ENCODE peak calls at places on chromosomes 7 and 10, in four cellular contexts. S is HepG2, K is K562, M is GM12878. V is an unnamed sample.

GRCh38 chr10:44925811-44926760 is 14.9 kb downstream of the TMEM72 start:
- DNase-seq in K (no peak), S (no peak), M (no peak), V (no peak)

GRCh38 chr10:61181832-61182231 is 237.8 kb upstream of the RHOBTB1 start:
- DNase-seq in M (no peak), K (peak; percentile 3), S (no peak), V (no peak)

GRCh38 chr7:33639552-33640197 is 265.7 kb upstream of the BMPER start:
- DNase-seq in M (no peak), K (no peak), S (no peak), V (no peak)

GRCh38 chr7:124497209-124497608 is 268.4 kb downstream of the GPR37 start:
- DNase-seq in S (no peak), K (no peak), M (no peak), V (no peak)

GRCh38 chr10:45495438-45496152 is 121.6 kb downstream of the ALOX5 start:
- DNase-seq in S (no peak), M (no peak), K (peak; percentile 67), V (no peak)

GRCh38 chr7:90173127-90173844 is 19.0 kb downstream of the STEAP1 start:
- DNase-seq in S (peak; percentile 77), M (peak; percentile 64), K (no peak), V (no peak)

GRCh38 chr10:3784510-3785250 is at the start of gene KLF6:
- DNase-seq in K (no peak), M (no peak), S (no peak), V (peak; percentile 67)

GRCh38 chr10:122850705-122851640 is 5.3 kb upstream of the CUZD1 start:
- DNase-seq in S (no peak), K (no peak), M (no peak), V (no peak)

GRCh38 chr10:44372181-44372580 is 12.7 kb downstream of the CXCL12 start:
- DNase-seq in M (no peak), K (no peak), S (no peak), V (no peak)

DNA sequence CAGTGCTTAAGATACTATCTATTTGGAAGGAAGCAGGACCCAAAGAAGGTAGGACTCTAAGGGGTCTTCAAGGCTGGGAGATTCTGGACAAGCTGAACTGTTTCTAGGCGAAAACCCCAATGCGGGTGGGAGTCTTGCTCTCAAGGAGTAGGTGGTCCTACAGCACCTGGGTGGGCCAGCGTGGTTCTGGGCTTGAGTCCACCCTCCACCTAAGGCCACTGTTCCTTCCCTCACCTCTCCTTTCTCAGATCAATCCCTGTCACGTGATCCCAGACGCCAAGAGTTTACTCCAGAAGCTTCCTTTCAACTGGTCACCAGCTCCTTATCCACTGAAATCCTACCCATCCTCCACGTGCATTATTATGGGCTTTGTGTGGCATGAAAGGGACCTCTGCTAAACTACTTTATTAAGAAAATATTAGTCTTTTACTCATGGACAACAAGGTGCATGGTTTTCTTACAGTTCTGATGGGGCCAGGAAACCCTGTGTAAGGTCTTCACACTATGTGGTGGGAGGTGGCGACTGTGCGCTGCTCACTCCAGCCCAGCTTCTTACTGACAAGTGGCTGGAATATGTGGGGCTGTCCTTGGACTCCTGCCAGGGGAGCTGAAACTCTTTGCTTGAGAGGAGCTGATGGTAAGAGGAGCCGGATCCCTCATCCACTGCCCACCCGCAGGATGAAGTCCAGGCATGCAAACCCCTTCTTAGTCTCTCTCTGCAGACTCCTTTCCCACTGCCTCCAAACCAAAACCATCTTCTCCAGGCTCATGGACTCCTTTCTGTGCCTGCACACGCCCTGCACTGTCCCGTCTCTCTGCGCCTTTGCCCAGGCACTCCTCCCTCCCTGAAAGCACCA is 1.6 kb downstream of the ZNF746 start:
- DNase-seq in S (peak; percentile 54), K (peak; percentile 89), M (no peak), V (peak; percentile 61)
- TF ChIP-seq GABPA in S (no peak), K (no peak), M (no peak), V (no peak)

DNA sequence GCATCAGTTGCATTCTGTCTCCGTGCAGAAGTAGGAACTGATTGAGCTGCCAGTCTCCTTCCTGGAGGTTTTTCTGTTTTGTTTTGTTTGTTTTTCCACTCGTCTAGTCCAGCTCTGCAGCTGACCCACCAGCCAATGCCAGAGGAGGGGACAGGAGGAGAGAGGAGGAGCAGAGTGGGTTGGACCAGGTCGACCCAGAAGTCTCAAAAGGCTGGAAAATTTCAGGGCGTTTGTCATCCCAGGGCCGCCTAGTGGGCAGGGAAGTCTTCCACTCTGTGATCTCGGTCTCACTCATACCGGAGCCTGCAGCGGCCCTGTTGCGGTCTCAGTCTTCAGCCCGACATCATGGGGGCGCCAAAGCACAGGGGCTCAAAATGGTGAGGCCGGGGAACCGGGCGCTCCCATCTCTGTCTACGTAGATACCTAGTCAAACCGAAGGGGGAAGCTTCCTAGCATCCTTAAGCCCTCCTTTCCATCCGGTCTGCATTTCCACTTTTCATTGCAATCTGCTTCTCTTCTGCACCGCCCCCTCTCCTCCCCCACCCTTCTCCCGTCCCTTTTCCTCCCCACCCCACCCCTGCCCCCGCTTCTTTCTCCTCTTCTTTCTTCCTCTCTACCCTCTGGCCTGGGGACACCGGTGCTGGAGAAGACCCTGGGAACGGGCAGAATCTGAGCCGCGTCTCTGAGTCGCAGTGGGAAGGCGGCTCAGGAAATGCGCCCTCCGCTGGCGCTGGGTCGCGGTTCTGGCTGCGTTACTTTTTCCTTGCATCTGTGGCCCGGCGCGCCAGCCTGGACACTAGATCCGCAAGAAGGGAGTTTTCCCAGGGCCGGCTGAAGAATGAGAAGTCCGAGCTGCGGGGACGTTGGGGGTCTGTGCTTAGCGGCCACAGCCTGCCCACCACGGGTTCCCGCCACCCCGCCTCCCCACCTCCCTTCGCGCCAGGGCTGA is 16.2 kb upstream of the PAX2 start:
- DNase-seq in M (no peak), K (peak; percentile 45), S (peak; percentile 50), V (peak; percentile 83)
- TF ChIP-seq NFIC in M (no peak), K (no peak), S (no peak), V (no peak)

DNA sequence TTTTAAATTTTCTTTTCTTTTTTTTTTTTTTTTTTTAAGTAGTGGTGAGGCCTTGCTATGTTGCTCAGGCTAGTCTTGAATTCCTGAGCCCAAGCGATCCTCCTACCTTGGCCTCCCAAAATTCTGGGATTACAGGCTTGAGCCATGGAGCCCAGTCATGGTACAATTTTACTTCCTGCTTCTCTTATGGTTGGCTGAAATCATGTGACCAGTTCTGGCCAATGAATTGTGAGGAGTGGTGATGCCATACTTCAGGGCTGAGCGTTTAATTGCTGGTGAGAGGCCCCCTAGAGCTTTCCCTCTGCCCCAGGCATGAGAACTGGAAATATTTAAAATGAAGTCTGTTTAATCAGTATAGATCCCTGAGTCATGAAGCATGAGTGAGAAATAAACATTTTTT is 22.2 kb upstream of the BAIAP2L1 start:
- DNase-seq in M (no peak), S (peak; percentile 36), K (peak; percentile 64), V (peak; percentile 41)
- TF ChIP-seq YY1 in M (no peak), S (no peak), K (no peak), V (no peak)

GRCh38 chr10:117294039-117294438 is 53.1 kb downstream of the SLC18A2 start:
- DNase-seq in S (no peak), M (no peak), K (no peak), V (no peak)
- TF ChIP-seq GABPA in S (no peak), M (no peak), K (no peak), V (no peak)

DNA sequence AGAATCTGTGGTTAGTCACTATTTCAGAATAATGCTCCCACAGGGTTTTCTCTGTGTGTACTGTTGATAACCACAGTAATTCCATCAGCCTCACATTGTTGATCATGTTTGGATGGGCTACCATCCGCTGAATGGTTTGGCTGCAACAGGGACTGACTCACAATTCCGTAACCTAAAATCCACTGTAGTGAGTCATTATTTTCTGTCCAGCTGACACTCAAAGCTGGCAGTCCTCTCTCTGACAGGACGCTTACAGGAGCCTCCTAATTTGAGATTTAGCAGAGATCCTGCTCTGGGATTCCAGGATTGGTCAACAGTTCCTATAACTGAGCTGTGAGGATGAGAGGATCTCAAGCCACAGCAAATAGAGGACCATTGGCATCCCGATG is 32.7 kb downstream of the VWA2 start:
- DNase-seq in M (no peak), S (no peak), K (no peak), V (no peak)
- TF ChIP-seq NFIC in M (no peak), S (no peak), K (no peak), V (peak; percentile 85)

GRCh38 chr10:110163192-110163773 is 44.1 kb upstream of the MXI1 start:
- DNase-seq in S (no peak), M (no peak), K (no peak), V (no peak)
- TF ChIP-seq YY1 in S (no peak), M (no peak), K (no peak), V (no peak)

GRCh38 chr7:81819861-81820260 is 50.0 kb upstream of the HGF start:
- DNase-seq in S (no peak), M (no peak), K (no peak), V (no peak)
- TF ChIP-seq GABPA in S (no peak), M (no peak), K (no peak), V (no peak)

GRCh38 chr7:120272261-120272895 is 597 bp upstream of the KCND2 start:
- DNase-seq in K (peak; percentile 56), M (peak; percentile 27), S (peak; percentile 22), V (peak; percentile 72)
- TF ChIP-seq NFIC in K (no peak), M (peak; percentile 16), S (no peak), V (no peak)

DNA sequence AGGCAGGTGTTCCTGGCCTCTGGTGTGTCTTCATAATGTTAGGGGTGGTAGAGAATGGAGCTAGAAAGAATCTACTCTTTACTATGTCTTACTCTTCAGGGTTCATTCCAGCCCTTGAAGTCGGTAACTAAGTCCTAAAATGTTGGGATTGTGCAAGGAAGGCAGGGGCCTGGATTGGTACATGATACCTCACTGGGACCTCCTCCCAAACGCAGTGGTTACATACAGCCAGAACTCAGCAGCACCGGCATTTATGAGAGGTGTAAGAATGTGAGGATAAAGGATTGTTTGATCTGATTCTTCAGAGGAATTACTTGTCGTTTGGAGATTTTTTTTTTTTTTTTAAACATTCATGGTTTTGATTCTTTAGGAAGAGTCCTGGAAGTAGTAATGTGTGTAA is 6.9 kb downstream of the COMTD1 start:
- DNase-seq in S (no peak), M (no peak), K (no peak), V (no peak)
- TF ChIP-seq YY1 in S (no peak), M (no peak), K (no peak), V (no peak)